ENCODE peak calls at places on chromosomes 3 and 15, in five cellular contexts. C is OCI-LY7, A is breast epithelium, P is transverse colon, U is cardiac fibroblast. S is an unnamed sample.

GRCh38 chr3:31289592-31289991 is 243.1 kb upstream of the STT3B start:
- DNase-seq in C (no peak), A (no peak), P (no peak), U (no peak), S (no peak)

GRCh38 chr3:79922633-79923032 is 154.8 kb upstream of the ROBO1 start:
- DNase-seq in C (no peak), A (no peak), P (no peak), U (no peak), S (no peak)

GRCh38 chr3:179073816-179074215 is 2.2 kb upstream of the ZMAT3 start:
- DNase-seq in C (no peak), A (no peak), P (no peak), U (no peak), S (no peak)

GRCh38 chr3:58090351-58090750 is 82.1 kb downstream of the FLNB start:
- DNase-seq in C (no peak), A (no peak), P (no peak), U (no peak), S (no peak)

GRCh38 chr3:114775395-114775794 is 371.7 kb downstream of the ZBTB20 start:
- DNase-seq in C (no peak), A (no peak), P (no peak), U (peak; percentile 27), S (no peak)

GRCh38 chr15:64997911-64998310 is 8.2 kb upstream of the SPG21 start:
- DNase-seq in C (no peak), A (no peak), P (no peak), U (no peak), S (no peak)

GRCh38 chr3:56894912-56895431 is 93.2 kb upstream of the ARHGEF3 start:
- DNase-seq in C (no peak), A (no peak), P (no peak), U (peak; percentile 78), S (no peak)

GRCh38 chr15:43218908-43219706 is 1.7 kb downstream of the EPB42 start:
- DNase-seq in C (peak; percentile 6), A (peak; percentile 93), P (no peak), U (peak; percentile 16), S (no peak)

GRCh38 chr3:25635038-25635437 is 29.7 kb downstream of the TOP2B start:
- DNase-seq in C (no peak), A (no peak), P (no peak), U (no peak), S (no peak)

GRCh38 chr3:146468234-146468931 is 978 bp downstream of the PLSCR2 start:
- DNase-seq in C (no peak), A (no peak), P (no peak), U (peak; percentile 26), S (no peak)

GRCh38 chr3:9278498-9278897 is 29.1 kb upstream of the SRGAP3 start:
- DNase-seq in C (no peak), A (no peak), P (no peak), U (no peak), S (no peak)

GRCh38 chr15:35975941-35976340 is 430.0 kb upstream of the DPH6 start:
- DNase-seq in C (no peak), A (no peak), P (no peak), U (no peak), S (no peak)

GRCh38 chr3:173708191-173708590 is 310.6 kb downstream of the NLGN1 start:
- DNase-seq in C (no peak), A (no peak), P (no peak), U (no peak), S (no peak)

GRCh38 chr3:118636841-118637240 is 397.8 kb downstream of the IGSF11 start:
- DNase-seq in C (no peak), A (no peak), P (no peak), U (no peak), S (no peak)

GRCh38 chr3:123380261-123380660 is 68.6 kb downstream of the ADCY5 start:
- DNase-seq in C (no peak), A (no peak), P (no peak), U (no peak), S (no peak)

GRCh38 chr15:61133361-61133760 is 95.7 kb downstream of the RORA start:
- DNase-seq in C (no peak), A (no peak), P (no peak), U (no peak), S (no peak)

GRCh38 chr15:91192285-91193058 is 92.4 kb downstream of the SV2B start:
- DNase-seq in C (no peak), A (no peak), P (no peak), U (no peak), S (no peak)

GRCh38 chr3:5122741-5123706 is 932 bp downstream of the ARL8B start:
- DNase-seq in C (peak; percentile 36), A (peak; percentile 25), P (peak; percentile 32), U (peak; percentile 88), S (no peak)

GRCh38 chr3:37016903-37017302 is 23.6 kb downstream of the MLH1 start:
- DNase-seq in C (no peak), A (no peak), P (no peak), U (no peak), S (no peak)

GRCh38 chr3:171044828-171045793 is 18.6 kb upstream of the SLC2A2 start:
- DNase-seq in C (no peak), A (no peak), P (no peak), U (peak; percentile 86), S (no peak)

GRCh38 chr15:77870195-77871065 is 207.1 kb downstream of the TBC1D2B start:
- DNase-seq in C (peak; percentile 46), A (peak; percentile 23), P (peak; percentile 81), U (peak; percentile 72), S (no peak)

GRCh38 chr3:46574263-46574662 is 8.2 kb upstream of the LRRC2 start:
- DNase-seq in C (no peak), A (no peak), P (no peak), U (no peak), S (no peak)

GRCh38 chr3:61371123-61371522 is 119.9 kb upstream of the FHIT start:
- DNase-seq in C (peak; percentile 14), A (no peak), P (no peak), U (peak; percentile 14), S (no peak)

GRCh38 chr15:59105839-59106238 is 893 bp downstream of the CCNB2 start:
- DNase-seq in C (peak; percentile 39), A (no peak), P (no peak), U (no peak), S (no peak)

GRCh38 chr3:195388380-195388779 is 54.4 kb downstream of the ACAP2 start:
- DNase-seq in C (no peak), A (no peak), P (peak; percentile 26), U (no peak), S (no peak)

GRCh38 chr3:171835116-171835515 is 8.0 kb upstream of the TMEM212 start:
- DNase-seq in C (no peak), A (no peak), P (no peak), U (no peak), S (no peak)

GRCh38 chr3:38317186-38317759 is 29.3 kb upstream of the XYLB start:
- DNase-seq in C (no peak), A (no peak), P (no peak), U (peak; percentile 15), S (no peak)

GRCh38 chr3:143793971-143794370 is 54.3 kb downstream of the SLC9A9 start:
- DNase-seq in C (no peak), A (no peak), P (no peak), U (no peak), S (no peak)

GRCh38 chr15:90291679-90292356 is 26.3 kb downstream of the NGRN start:
- DNase-seq in C (peak; percentile 83), A (no peak), P (peak; percentile 57), U (no peak), S (no peak)

GRCh38 chr3:114506622-114507300 is 212.9 kb downstream of the TIGIT start:
- DNase-seq in C (no peak), A (no peak), P (no peak), U (peak; percentile 14), S (no peak)

GRCh38 chr15:67091073-67091965 is 25.9 kb downstream of the SMAD3 start:
- DNase-seq in C (no peak), A (no peak), P (peak; percentile 72), U (peak; percentile 93), S (no peak)

GRCh38 chr15:69862540-69862939 is 235.2 kb downstream of the TLE3 start:
- DNase-seq in C (no peak), A (no peak), P (no peak), U (no peak), S (no peak)

GRCh38 chr3:195259146-195259563 is 11.8 kb downstream of the XXYLT1 start:
- DNase-seq in C (no peak), A (no peak), P (no peak), U (peak; percentile 60), S (no peak)

GRCh38 chr3:53046171-53047170 is 598 bp upstream of the SFMBT1 start:
- DNase-seq in C (peak; percentile 82), A (peak; percentile 30), P (peak; percentile 76), U (peak; percentile 31), S (peak; percentile 72)
- TF ChIP-seq CTCF in C (peak; percentile 76), A (no peak), P (peak; percentile 50), U (no peak), S (peak; percentile 64)

DNA sequence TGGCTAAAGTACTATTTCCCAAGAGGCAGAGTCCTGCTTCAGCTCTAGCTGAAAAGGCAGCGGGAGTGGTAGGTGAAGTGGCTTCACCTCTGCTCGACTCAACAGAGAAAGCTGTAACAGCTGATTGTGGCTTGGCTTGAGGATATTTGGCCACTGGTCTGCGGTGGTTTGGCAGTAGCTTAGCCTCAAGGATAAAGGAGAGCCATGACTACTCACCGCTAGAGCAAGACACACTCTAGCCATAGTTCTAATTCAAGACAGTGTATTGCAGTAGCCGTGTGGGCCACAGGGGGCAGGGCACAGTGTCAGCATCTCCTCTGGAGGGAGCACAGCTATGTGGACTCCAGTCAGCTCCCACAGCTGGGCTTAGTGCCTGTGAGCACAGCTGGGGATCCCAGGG is 23.5 kb downstream of the TPRG1 start:
- DNase-seq in C (peak; percentile 9), A (no peak), P (no peak), U (no peak), S (no peak)
- TF ChIP-seq CTCF in C (peak; percentile 54), A (no peak), P (no peak), U (peak; percentile 11), S (peak; percentile 38)

GRCh38 chr3:113132571-113132996 is 78.8 kb upstream of the BOC start:
- DNase-seq in C (no peak), A (no peak), P (no peak), U (peak; percentile 29), S (no peak)

GRCh38 chr3:113140876-113141275 is 70.5 kb upstream of the BOC start:
- DNase-seq in C (no peak), A (no peak), P (no peak), U (peak; percentile 17), S (no peak)

GRCh38 chr3:113138839-113139743 is 72.3 kb upstream of the BOC start:
- DNase-seq in C (no peak), A (no peak), P (no peak), U (no peak), S (no peak)

GRCh38 chr3:113136529-113136928 is 74.8 kb upstream of the BOC start:
- DNase-seq in C (no peak), A (no peak), P (no peak), U (no peak), S (no peak)

GRCh38 chr3:113136071-113136470 is 75.3 kb upstream of the BOC start:
- DNase-seq in C (peak; percentile 36), A (no peak), P (no peak), U (peak; percentile 59), S (no peak)
- TF ChIP-seq CTCF in C (peak; percentile 77), A (peak; percentile 57), P (peak; percentile 44), U (peak; percentile 49), S (peak; percentile 70)

DNA sequence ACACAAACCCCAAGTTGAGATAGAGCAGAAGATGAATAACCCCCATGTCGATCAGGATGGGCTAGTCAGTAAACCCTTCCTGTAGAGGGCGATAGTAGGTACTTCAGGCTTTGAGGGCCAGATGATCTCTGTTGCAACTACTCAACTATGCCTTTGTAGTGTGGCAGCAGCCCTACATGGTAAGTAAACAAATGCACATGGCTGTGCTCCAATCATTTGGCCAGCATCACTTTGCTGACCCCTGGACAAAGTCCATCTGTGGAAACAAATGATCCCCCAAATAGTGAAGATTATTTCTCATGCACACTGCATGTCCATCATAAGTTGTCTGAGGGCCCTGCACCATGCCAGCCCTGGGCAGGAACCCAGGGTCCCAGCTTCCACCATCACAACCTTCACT is 402.2 kb upstream of the PROK2 start:
- DNase-seq in C (peak; percentile 57), A (no peak), P (no peak), U (no peak), S (no peak)
- TF ChIP-seq CTCF in C (peak; percentile 73), A (no peak), P (no peak), U (peak; percentile 11), S (no peak)